ENCODE peak calls at places on chromosomes 3 and 15, in four cellular contexts. H is heart right ventricle, L is fibroblast of lung, U is esophagus squamous epithelium. J is an unnamed sample.

GRCh38 chr15:78244101-78244500 is 9.7 kb upstream of the ACSBG1 start:
- DNase-seq in L (no peak), H (no peak), U (no peak), J (no peak)

GRCh38 chr3:141659821-141660597 is 78.1 kb upstream of the RNF7 start:
- DNase-seq in L (peak; percentile 56), U (no peak), H (peak; percentile 70), J (peak; percentile 72)

GRCh38 chr3:182111967-182112366 is 400.2 kb downstream of the SOX2 start:
- DNase-seq in H (no peak), U (no peak), L (no peak), J (no peak)

GRCh38 chr15:73141216-73141900 is 89.1 kb downstream of the NEO1 start:
- DNase-seq in H (no peak), U (no peak), L (no peak), J (no peak)

GRCh38 chr15:72271895-72272212 is 500 bp downstream of the PARP6 start:
- DNase-seq in L (peak; percentile 18), U (no peak), H (no peak), J (no peak)

GRCh38 chr3:36147934-36148333 is 232.4 kb upstream of the STAC start:
- DNase-seq in H (no peak), L (no peak), U (no peak), J (no peak)

GRCh38 chr3:46059432-46059831 is 32.1 kb upstream of the XCR1 start:
- DNase-seq in U (no peak), H (no peak), L (no peak), J (no peak)

GRCh38 chr3:102790742-102791141 is 355.9 kb downstream of the ZPLD1 start:
- DNase-seq in H (no peak), U (no peak), L (peak; percentile 93), J (no peak)

GRCh38 chr15:72890043-72890442 is 106.5 kb upstream of the ADPGK start:
- DNase-seq in L (no peak), U (no peak), H (no peak), J (no peak)

GRCh38 chr3:17129550-17129949 is 244.8 kb downstream of the PLCL2 start:
- DNase-seq in H (no peak), U (no peak), L (no peak), J (no peak)

GRCh38 chr3:195715583-195716266 is 5.1 kb upstream of the MUC20 start:
- DNase-seq in L (no peak), U (no peak), H (no peak), J (no peak)

GRCh38 chr3:159788987-159789386 is 199.6 kb upstream of the IL12A start:
- DNase-seq in H (no peak), L (no peak), U (no peak), J (no peak)

GRCh38 chr15:99105516-99106341 is 849 bp downstream of the SYNM start:
- DNase-seq in L (peak; percentile 74), U (no peak), H (peak; percentile 69), J (peak; percentile 86)

GRCh38 chr15:52121006-52121405 is 8.4 kb upstream of the BCL2L10 start:
- DNase-seq in L (no peak), H (no peak), U (no peak), J (no peak)

GRCh38 chr3:103195201-103195600 is 760.4 kb downstream of the ZPLD1 start:
- DNase-seq in L (peak; percentile 31), U (no peak), H (no peak), J (no peak)

GRCh38 chr15:58770519-58770856 is 614 bp upstream of the MINDY2 start:
- DNase-seq in H (no peak), U (no peak), L (peak; percentile 95), J (no peak)

GRCh38 chr15:33131880-33132279 is 62.6 kb downstream of the FMN1 start:
- DNase-seq in H (no peak), U (no peak), L (peak; percentile 64), J (no peak)

GRCh38 chr3:184590795-184591194 is 29.2 kb downstream of the EPHB3 start:
- DNase-seq in H (no peak), L (peak; percentile 64), U (no peak), J (no peak)

GRCh38 chr3:156483426-156483825 is 71.5 kb downstream of the SSR3 start:
- DNase-seq in L (peak; percentile 92), U (no peak), H (no peak), J (no peak)

DNA sequence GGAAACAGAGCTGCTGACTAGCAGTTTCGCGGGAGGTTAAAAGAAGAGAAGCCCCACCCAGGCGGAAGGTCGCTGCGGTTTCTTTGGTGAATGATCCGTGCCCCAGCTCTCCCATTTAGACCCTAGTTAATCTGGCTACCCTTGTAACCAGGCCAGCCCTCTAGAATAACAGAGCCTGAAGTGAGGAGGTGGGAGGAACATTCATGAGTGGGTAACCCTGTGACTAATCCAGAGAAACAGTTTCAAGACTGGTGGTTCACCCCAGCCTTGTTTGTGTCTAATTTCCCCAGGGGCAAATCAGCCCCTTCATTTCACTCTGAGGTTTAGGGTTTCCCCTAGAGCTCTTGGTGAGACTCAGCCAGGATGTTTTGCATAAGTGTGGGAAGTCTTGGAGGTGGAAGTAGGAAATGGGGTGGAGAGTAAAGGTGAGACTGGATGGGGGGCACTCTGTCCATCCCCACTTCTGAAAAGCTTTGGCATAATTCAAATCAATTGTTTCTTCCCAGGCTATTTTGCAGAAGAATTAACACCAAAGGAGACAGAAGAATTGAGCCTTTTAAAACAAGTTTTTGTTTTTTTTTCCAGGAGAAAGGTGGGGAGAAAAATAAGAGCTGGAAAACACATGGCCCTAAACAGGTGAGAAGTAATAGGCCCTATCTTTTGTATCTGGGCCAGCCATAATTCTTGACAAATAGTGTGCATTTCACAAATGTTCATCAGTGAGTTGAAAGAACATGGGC is 303.1 kb downstream of the RPLP1 start:
- DNase-seq in H (no peak), L (peak; percentile 63), U (no peak), J (no peak)
- H3K4me1 ChIP-seq in H (no peaks in the 10 kb centered on the region), L (no peaks in the 10 kb centered on the region), U (peaks cover 26% of the 10 kb centered on the region), J (no peaks in the 10 kb centered on the region)

DNA sequence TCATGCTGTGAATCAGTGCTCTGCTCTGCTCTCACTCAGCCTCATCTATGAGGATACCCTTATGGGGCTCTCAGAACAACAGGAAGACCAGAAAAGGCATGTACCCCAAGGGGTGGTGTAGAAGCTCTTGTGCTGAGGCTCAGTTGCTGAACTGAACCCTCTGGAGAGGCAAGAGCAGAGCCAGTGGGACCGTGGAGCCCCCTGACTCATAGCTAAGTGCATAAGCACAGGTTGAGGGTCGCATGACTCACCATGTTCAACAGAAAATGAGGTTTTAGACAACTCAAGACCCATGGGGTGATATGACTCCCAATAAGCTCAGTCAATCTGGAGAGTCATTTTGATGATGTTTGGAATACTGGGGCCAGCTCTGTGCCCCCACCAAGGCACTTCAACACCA is 37.3 kb downstream of the CRYGS start:
- DNase-seq in L (peak; percentile 40), H (no peak), U (no peak), J (no peak)
- H3K27ac ChIP-seq in L (no peak overlapping the region), H (no peak overlapping the region), U (no peak overlapping the region), J (no peak overlapping the region)

DNA sequence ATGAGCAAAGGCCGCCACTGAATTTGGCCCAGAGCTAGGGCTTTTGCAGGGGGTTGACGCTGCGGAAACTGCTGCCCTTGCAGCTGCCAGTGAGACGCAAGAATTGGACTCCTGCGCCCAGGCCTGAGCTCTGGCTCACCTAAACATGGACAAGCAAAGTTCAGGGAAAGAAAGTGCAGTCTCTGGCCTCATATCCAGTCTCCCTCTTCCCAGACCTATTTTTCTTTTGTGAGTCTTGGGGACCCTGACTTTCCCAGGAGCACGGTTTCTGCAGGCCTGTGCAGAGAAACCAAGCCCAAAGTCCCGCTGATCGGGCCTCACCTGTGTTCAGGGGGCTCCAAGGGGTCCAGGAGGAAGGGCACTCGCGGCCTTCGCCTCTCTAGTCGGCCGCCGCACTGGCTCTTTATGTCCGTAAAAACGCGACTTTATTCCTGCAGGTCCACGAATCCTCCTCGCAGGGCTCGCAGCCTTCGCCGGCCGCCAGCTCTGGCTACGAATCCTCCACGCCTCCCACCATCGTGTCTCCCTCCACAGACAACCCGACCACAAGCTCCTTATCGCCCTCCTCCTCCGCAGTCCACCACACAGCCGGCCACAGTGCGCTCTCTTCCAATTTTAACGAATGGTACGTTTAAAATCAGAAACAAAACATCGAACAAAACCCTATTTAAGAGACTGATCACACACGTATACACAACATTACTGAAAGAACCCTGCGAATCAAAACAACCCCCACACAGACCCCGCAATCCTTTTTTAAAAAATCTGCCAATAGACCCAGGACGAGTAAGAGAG is 3.9 kb downstream of the ZIC1 start:
- DNase-seq in H (no peak), L (no peak), U (no peak), J (no peak)
- H3K27me3 ChIP-seq in H (peaks cover 99% of the 10 kb centered on the region), L (peaks cover 76% of the 10 kb centered on the region), U (peaks cover 58% of the 10 kb centered on the region), J (no peaks in the 10 kb centered on the region)

DNA sequence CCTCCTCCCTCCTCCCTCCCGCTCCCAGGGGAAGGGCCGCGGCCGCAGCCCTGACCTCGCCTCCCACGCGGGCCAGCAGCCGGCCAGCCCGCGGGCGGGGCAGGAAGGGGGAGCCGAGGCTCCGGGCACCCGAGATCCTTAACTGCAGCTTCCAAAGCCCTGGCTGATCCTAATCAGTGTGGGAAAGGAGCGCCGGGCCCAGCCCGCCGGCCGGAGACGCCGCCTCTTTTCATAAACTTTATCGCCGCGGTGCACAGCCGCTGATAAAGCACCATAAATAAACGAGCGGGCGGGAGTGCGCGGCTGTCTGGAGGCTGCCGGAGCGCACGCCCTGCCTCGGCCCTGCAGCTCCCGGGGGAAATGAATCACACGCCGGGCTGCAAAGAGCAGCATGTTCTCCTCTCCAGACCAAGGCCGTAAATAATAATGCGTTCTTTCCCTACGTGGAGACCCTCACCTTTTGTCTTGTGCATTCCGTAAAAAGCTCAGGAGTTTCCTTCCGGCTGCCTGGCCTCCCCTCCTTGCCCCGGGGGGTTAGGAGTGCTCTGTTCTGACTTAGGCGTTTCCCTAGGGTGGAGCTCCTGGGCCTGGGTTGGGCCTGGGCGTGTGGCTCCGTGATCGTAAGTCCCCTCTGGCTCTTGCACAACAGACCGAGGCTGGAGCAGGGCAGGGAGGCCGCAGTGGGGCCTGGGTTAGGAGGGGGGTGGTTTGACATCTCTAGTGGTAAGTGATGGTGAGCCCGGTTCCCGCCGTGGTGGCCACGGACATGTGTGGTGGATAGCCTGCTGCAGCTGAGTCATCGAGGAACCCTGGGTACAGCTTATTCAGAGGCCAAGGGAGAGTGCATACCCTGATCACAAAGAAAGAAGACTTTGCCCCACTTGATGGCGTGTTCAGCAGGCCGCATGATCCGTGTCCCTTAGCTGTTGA is 132.6 kb upstream of the HES1 start:
- DNase-seq in H (peak; percentile 92), L (peak; percentile 97), U (peak; percentile 43), J (peak; percentile 95)
- H3K4me1 ChIP-seq in H (peaks cover 31% of the 10 kb centered on the region), L (peaks cover 11% of the 10 kb centered on the region), U (peaks cover 44% of the 10 kb centered on the region), J (peaks cover 47% of the 10 kb centered on the region)

GRCh38 chr15:66356359-66357236 is at the start of gene TIPIN:
- DNase-seq in U (peak; percentile 80), H (peak; percentile 97), L (peak; percentile 93), J (peak; percentile 95)

GRCh38 chr15:66364944-66365343 is 8.5 kb upstream of the TIPIN start:
- DNase-seq in H (no peak), U (no peak), L (no peak), J (no peak)

GRCh38 chr15:66356069-66356358 is 471 bp downstream of the TIPIN start:
- DNase-seq in H (no peak), L (no peak), U (no peak), J (no peak)

GRCh38 chr15:66362776-66363175 is 6.3 kb upstream of the TIPIN start:
- DNase-seq in H (no peak), L (no peak), U (no peak), J (no peak)

GRCh38 chr15:66359740-66360139 is 3.3 kb upstream of the TIPIN start:
- DNase-seq in U (no peak), H (no peak), L (no peak), J (no peak)
- H3K27ac ChIP-seq in U (peak overlapping the region; percentile 30), H (no peak overlapping the region), L (no peak overlapping the region), J (no peak overlapping the region)

GRCh38 chr3:127351350-127351749 is 63.5 kb upstream of the PRR20G start:
- DNase-seq in U (no peak), L (no peak), H (no peak), J (no peak)
- H3K27me3 ChIP-seq in U (no peaks in the 10 kb centered on the region), L (no peaks in the 10 kb centered on the region), H (peaks cover 35% of the 10 kb centered on the region), J (peaks cover 26% of the 10 kb centered on the region)

GRCh38 chr3:188270423-188270972 is 116.5 kb downstream of the LPP start:
- DNase-seq in L (peak; percentile 98), H (no peak), U (no peak), J (no peak)
- H3K4me1 ChIP-seq in L (peaks cover 54% of the 10 kb centered on the region), H (peaks cover 84% of the 10 kb centered on the region), U (peaks cover 88% of the 10 kb centered on the region), J (peaks cover 62% of the 10 kb centered on the region)

J was measured in psoas muscle.